ENCODE peak calls at places on chromosomes 12 and 14, in six cellular contexts. U is ovary, A is IMR-90, S is uterus, R is right lobe of liver, B is heart left ventricle. O is an unnamed sample.
A peak's percentile ranks its signal among the peaks of the same experiment; 100 is the strongest.

GRCh38 chr12:66915312-66915904 is 236.5 kb upstream of the GRIP1 start:
- DNase-seq in R (no peak), U (no peak), A (no peak), B (no peak), S (no peak), O (no peak)

GRCh38 chr14:98182385-98183055 is 1089.5 kb downstream of the BCL11B start:
- DNase-seq in A (no peak), U (no peak), S (no peak), R (no peak), B (no peak), O (no peak)

GRCh38 chr12:56839489-56840442 is 76.6 kb downstream of the HSD17B6 start:
- DNase-seq in B (peak; percentile 33), R (peak; percentile 79), A (peak; percentile 9), S (no peak), U (peak; percentile 50), O (no peak)

GRCh38 chr12:106600503-106600902 is 17.7 kb downstream of the RFX4 start:
- DNase-seq in U (no peak), A (no peak), R (no peak), S (no peak), B (no peak), O (no peak)

GRCh38 chr14:99873653-99874052 is 80.4 kb downstream of the EML1 start:
- DNase-seq in S (no peak), U (no peak), B (no peak), R (no peak), A (no peak), O (no peak)

GRCh38 chr12:25436206-25436912 is 116.7 kb downstream of the LMNTD1 start:
- DNase-seq in U (peak; percentile 43), R (no peak), A (peak; percentile 89), B (peak; percentile 29), S (peak; percentile 31), O (no peak)

GRCh38 chr12:122995503-122996187 is 15.2 kb downstream of the ARL6IP4 start:
- DNase-seq in U (peak; percentile 72), A (no peak), S (no peak), B (no peak), R (peak; percentile 98), O (no peak)

GRCh38 chr12:46459111-46459510 is 86.5 kb upstream of the SLC38A2 start:
- DNase-seq in U (no peak), A (peak; percentile 91), B (no peak), S (no peak), R (no peak), O (no peak)

GRCh38 chr12:70557583-70558263 is 79.5 kb downstream of the PTPRB start:
- DNase-seq in U (no peak), S (no peak), R (no peak), A (no peak), B (no peak), O (no peak)

GRCh38 chr12:106329231-106329985 is 26.9 kb downstream of the TCP11L2 start:
- DNase-seq in R (no peak), U (no peak), B (no peak), A (no peak), S (peak; percentile 25), O (no peak)

GRCh38 chr14:71652368-71652767 is 279.9 kb upstream of the RGS6 start:
- DNase-seq in R (no peak), U (no peak), S (no peak), B (no peak), A (no peak), O (no peak)

GRCh38 chr12:121202407-121203355 is 7.2 kb upstream of the P2RX4 start:
- DNase-seq in R (no peak), B (no peak), S (no peak), A (no peak), U (no peak), O (no peak)

GRCh38 chr12:67981236-67982164 is 7.7 kb upstream of the IFNG-AS1 start:
- DNase-seq in U (no peak), R (no peak), S (no peak), B (no peak), A (peak; percentile 89), O (no peak)

GRCh38 chr14:95531473-95531872 is 3.4 kb upstream of the GLRX5 start:
- DNase-seq in S (no peak), A (peak; percentile 95), U (no peak), B (no peak), R (peak; percentile 13), O (no peak)

GRCh38 chr14:102081231-102082080 is 5.4 kb downstream of the HSP90AA1 start:
- DNase-seq in R (no peak), A (no peak), B (no peak), S (no peak), U (no peak), O (no peak)

GRCh38 chr14:90239139-90239538 is 17.2 kb upstream of the PSMC1 start:
- DNase-seq in B (no peak), R (no peak), U (no peak), S (no peak), A (no peak), O (no peak)
- H3K9me3 ChIP-seq in B (peaks cover 5% of the 10 kb centered on the region), R (no peaks in the 10 kb centered on the region), U (no peaks in the 10 kb centered on the region), S (peaks cover 15% of the 10 kb centered on the region), A (peaks cover 26% of the 10 kb centered on the region), O (peaks cover 33% of the 10 kb centered on the region)

DNA sequence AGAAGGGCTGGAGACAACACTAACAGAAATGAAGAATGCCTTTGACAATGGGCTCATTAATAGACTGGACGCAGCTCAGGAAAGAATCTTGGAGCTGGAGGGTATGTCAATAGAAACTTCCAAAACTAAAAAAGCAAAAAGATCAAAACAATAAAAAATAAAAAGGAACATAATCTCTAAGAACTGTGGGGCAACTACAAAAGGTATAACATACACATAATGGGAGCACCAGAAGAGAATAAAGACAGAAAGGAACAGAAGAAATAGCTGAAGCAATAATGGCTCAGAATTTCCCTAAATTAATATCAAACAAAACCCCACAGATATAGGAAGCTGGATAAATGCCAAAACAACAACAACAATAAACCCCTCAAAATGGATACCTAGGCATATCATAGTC is 124.1 kb upstream of the ABCD2 start:
- DNase-seq in B (no peak), U (no peak), S (no peak), A (no peak), R (no peak), O (no peak)
- H3K36me3 ChIP-seq in B (no peaks in the 10 kb centered on the region), U (no peaks in the 10 kb centered on the region), S (no peaks in the 10 kb centered on the region), A (no peaks in the 10 kb centered on the region), R (no peaks in the 10 kb centered on the region), O (no peaks in the 10 kb centered on the region)

GRCh38 chr12:97168804-97169203 is 261.7 kb downstream of the NEDD1 start:
- DNase-seq in U (no peak), B (no peak), S (no peak), A (no peak), R (no peak), O (no peak)
- TF ChIP-seq POLR2A in U (no peak), B (no peak), S (no peak), A (no peak), R (no peak), O (no peak)

DNA sequence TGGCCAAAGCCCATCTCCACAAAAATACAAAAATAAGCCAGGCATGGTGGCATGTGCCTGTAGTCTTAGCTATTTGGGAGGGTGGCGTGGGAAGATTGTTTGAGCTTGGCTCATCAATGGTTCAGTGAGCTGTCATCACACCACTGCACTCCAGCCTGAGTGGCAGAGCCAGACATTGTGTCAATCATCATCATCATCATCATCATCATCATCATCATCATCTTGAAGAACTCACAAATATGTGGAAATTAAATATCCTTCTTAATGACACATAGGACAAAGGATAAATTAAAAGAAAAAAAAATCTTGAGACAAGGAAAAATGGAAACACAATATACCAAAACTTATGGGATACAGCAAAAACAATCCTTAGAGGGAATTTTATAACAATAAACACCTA is 132.5 kb downstream of the LRFN5 start:
- DNase-seq in S (no peak), B (no peak), U (no peak), A (no peak), R (no peak), O (no peak)
- H3K9me3 ChIP-seq in S (no peaks in the 10 kb centered on the region), B (no peaks in the 10 kb centered on the region), U (no peaks in the 10 kb centered on the region), A (no peaks in the 10 kb centered on the region), R (no peaks in the 10 kb centered on the region), O (no peaks in the 10 kb centered on the region)

GRCh38 chr12:18703916-18704315 is 33.9 kb downstream of the PLCZ1 start:
- DNase-seq in R (no peak), S (no peak), B (no peak), A (no peak), U (no peak), O (no peak)

GRCh38 chr12:18696971-18697602 is 40.7 kb downstream of the PLCZ1 start:
- DNase-seq in B (no peak), S (no peak), U (no peak), R (no peak), A (peak; percentile 80), O (no peak)

GRCh38 chr12:18703326-18703725 is 34.5 kb downstream of the PLCZ1 start:
- DNase-seq in A (no peak), R (no peak), S (no peak), U (no peak), B (no peak), O (no peak)

DNA sequence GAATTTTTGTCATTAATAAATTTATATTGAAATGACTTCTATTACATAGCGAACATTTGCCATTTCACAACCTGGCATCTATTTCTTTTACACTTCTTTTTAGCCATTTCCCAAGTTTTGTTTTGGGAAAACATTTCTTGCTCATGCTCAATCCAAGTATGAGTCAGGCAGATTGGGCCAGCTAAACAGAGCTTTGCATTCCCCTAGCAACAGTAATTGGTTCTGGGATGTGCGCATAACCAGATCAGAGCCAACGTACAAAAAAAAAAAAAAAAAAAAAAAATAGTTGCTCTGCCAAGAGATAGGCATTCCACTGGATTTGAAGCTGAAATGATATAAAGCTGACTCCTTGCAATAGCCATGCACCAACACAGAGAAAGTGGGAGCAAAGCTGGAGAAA is 37.6 kb downstream of the PLCZ1 start:
- DNase-seq in A (peak; percentile 96), U (no peak), R (no peak), B (peak; percentile 27), S (peak; percentile 55), O (no peak)
- H3K36me3 ChIP-seq in A (no peaks in the 10 kb centered on the region), U (no peaks in the 10 kb centered on the region), R (no peaks in the 10 kb centered on the region), B (no peaks in the 10 kb centered on the region), S (no peaks in the 10 kb centered on the region), O (no peaks in the 10 kb centered on the region)

GRCh38 chr14:35458442-35458841 is 53.9 kb upstream of the NFKBIA start:
- DNase-seq in A (no peak), B (no peak), S (no peak), U (no peak), R (no peak), O (no peak)
- TF ChIP-seq POLR2A in A (no peak), B (no peak), S (no peak), U (no peak), R (no peak), O (no peak)